ENCODE peak calls at places on chromosome 11, in seven cellular contexts. One of them, this sample, is unnamed.

GRCh38 chr11:65498042-65498726 is 661 bp upstream of the MALAT1 start:
- DNase-seq in activated T-cell treated with anti-CD3 and anti-CD28 coated beads, Interleukin-2, amount 50 U/mL, for 72 hours: peak
- DNase-seq in SW 1271: no peak
- DNase-seq in GM23338: peak
- DNase-seq in islet precursor cell: no peak
- DNase-seq in AG20443: no peak
- DNase-seq in IMR-90: peak
- DNase-seq in this sample: peak

GRCh38 chr11:77473001-77473800 is 693 bp downstream of the PAK1 start:
- DNase-seq in AG20443: peak
- DNase-seq in islet precursor cell: peak
- DNase-seq in GM23338: peak
- DNase-seq in IMR-90: no peak
- DNase-seq in SW 1271: peak
- DNase-seq in activated T-cell treated with anti-CD3 and anti-CD28 coated beads, Interleukin-2, amount 50 U/mL, for 72 hours: peak
- DNase-seq in this sample: peak

GRCh38 chr11:68327586-68328370 is 15.4 kb downstream of the LRP5 start:
- DNase-seq in AG20443: no peak
- DNase-seq in islet precursor cell: no peak
- DNase-seq in IMR-90: no peak
- DNase-seq in GM23338: no peak
- DNase-seq in SW 1271: no peak
- DNase-seq in activated T-cell treated with anti-CD3 and anti-CD28 coated beads, Interleukin-2, amount 50 U/mL, for 72 hours: no peak
- DNase-seq in this sample: no peak

GRCh38 chr11:103662880-103663279 is 373.6 kb upstream of the DDI1 start:
- DNase-seq in AG20443: no peak
- DNase-seq in islet precursor cell: no peak
- DNase-seq in GM23338: no peak
- DNase-seq in IMR-90: peak
- DNase-seq in activated T-cell treated with anti-CD3 and anti-CD28 coated beads, Interleukin-2, amount 50 U/mL, for 72 hours: no peak
- DNase-seq in SW 1271: no peak
- DNase-seq in this sample: no peak

GRCh38 chr11:1290052-1291040 is 19.1 kb downstream of the TOLLIP start:
- DNase-seq in AG20443: no peak
- DNase-seq in activated T-cell treated with anti-CD3 and anti-CD28 coated beads, Interleukin-2, amount 50 U/mL, for 72 hours: no peak
- DNase-seq in SW 1271: no peak
- DNase-seq in islet precursor cell: no peak
- DNase-seq in IMR-90: no peak
- DNase-seq in GM23338: no peak
- DNase-seq in this sample: no peak

GRCh38 chr11:80188228-80188627 is 747.4 kb upstream of the TENM4 start:
- DNase-seq in AG20443: no peak
- DNase-seq in GM23338: peak
- DNase-seq in IMR-90: no peak
- DNase-seq in islet precursor cell: peak
- DNase-seq in activated T-cell treated with anti-CD3 and anti-CD28 coated beads, Interleukin-2, amount 50 U/mL, for 72 hours: no peak
- DNase-seq in SW 1271: no peak
- DNase-seq in this sample: peak

GRCh38 chr11:13280323-13280722 is 2.7 kb downstream of the BMAL1 start:
- DNase-seq in AG20443: no peak
- DNase-seq in GM23338: no peak
- DNase-seq in SW 1271: no peak
- DNase-seq in IMR-90: no peak
- DNase-seq in islet precursor cell: no peak
- DNase-seq in activated T-cell treated with anti-CD3 and anti-CD28 coated beads, Interleukin-2, amount 50 U/mL, for 72 hours: no peak
- DNase-seq in this sample: no peak

GRCh38 chr11:118209037-118209436 is 15.8 kb downstream of the JAML start:
- DNase-seq in GM23338: no peak
- DNase-seq in islet precursor cell: peak
- DNase-seq in IMR-90: no peak
- DNase-seq in SW 1271: no peak
- DNase-seq in activated T-cell treated with anti-CD3 and anti-CD28 coated beads, Interleukin-2, amount 50 U/mL, for 72 hours: no peak
- DNase-seq in AG20443: no peak
- DNase-seq in this sample: no peak

GRCh38 chr11:110355011-110355744 is 58.8 kb upstream of the RDX start:
- DNase-seq in GM23338: peak
- DNase-seq in islet precursor cell: peak
- DNase-seq in AG20443: no peak
- DNase-seq in IMR-90: no peak
- DNase-seq in activated T-cell treated with anti-CD3 and anti-CD28 coated beads, Interleukin-2, amount 50 U/mL, for 72 hours: no peak
- DNase-seq in SW 1271: no peak
- DNase-seq in this sample: peak

GRCh38 chr11:2995091-2995561 is 3.0 kb upstream of the NAP1L4 start:
- DNase-seq in AG20443: peak
- DNase-seq in IMR-90: no peak
- DNase-seq in SW 1271: no peak
- DNase-seq in islet precursor cell: peak
- DNase-seq in GM23338: peak
- DNase-seq in activated T-cell treated with anti-CD3 and anti-CD28 coated beads, Interleukin-2, amount 50 U/mL, for 72 hours: no peak
- DNase-seq in this sample: no peak

GRCh38 chr11:8352852-8353505 is 89.3 kb upstream of the LMO1 start:
- DNase-seq in SW 1271: no peak
- DNase-seq in activated T-cell treated with anti-CD3 and anti-CD28 coated beads, Interleukin-2, amount 50 U/mL, for 72 hours: no peak
- DNase-seq in islet precursor cell: no peak
- DNase-seq in IMR-90: no peak
- DNase-seq in AG20443: no peak
- DNase-seq in GM23338: no peak
- DNase-seq in this sample: no peak

GRCh38 chr11:19232910-19233503 is 7.7 kb downstream of the E2F8 start:
- DNase-seq in GM23338: no peak
- DNase-seq in islet precursor cell: peak
- DNase-seq in IMR-90: peak
- DNase-seq in activated T-cell treated with anti-CD3 and anti-CD28 coated beads, Interleukin-2, amount 50 U/mL, for 72 hours: no peak
- DNase-seq in AG20443: peak
- DNase-seq in SW 1271: peak
- DNase-seq in this sample: no peak

GRCh38 chr11:116190206-116190605 is 582.6 kb downstream of the BUD13 start:
- DNase-seq in GM23338: no peak
- DNase-seq in activated T-cell treated with anti-CD3 and anti-CD28 coated beads, Interleukin-2, amount 50 U/mL, for 72 hours: no peak
- DNase-seq in IMR-90: no peak
- DNase-seq in islet precursor cell: no peak
- DNase-seq in AG20443: no peak
- DNase-seq in SW 1271: no peak
- DNase-seq in this sample: no peak

GRCh38 chr11:59356561-59356960 is 2.1 kb upstream of the OR5AN1 start:
- DNase-seq in activated T-cell treated with anti-CD3 and anti-CD28 coated beads, Interleukin-2, amount 50 U/mL, for 72 hours: no peak
- DNase-seq in AG20443: no peak
- DNase-seq in islet precursor cell: no peak
- DNase-seq in GM23338: no peak
- DNase-seq in SW 1271: no peak
- DNase-seq in IMR-90: no peak
- DNase-seq in this sample: no peak

GRCh38 chr11:70670684-70671034 is 272.3 kb downstream of the CTTN start:
- DNase-seq in islet precursor cell: no peak
- DNase-seq in IMR-90: no peak
- DNase-seq in AG20443: no peak
- DNase-seq in SW 1271: no peak
- DNase-seq in activated T-cell treated with anti-CD3 and anti-CD28 coated beads, Interleukin-2, amount 50 U/mL, for 72 hours: no peak
- DNase-seq in GM23338: no peak
- DNase-seq in this sample: no peak

GRCh38 chr11:76208438-76208828 is 2.1 kb upstream of the WNT11 start:
- DNase-seq in activated T-cell treated with anti-CD3 and anti-CD28 coated beads, Interleukin-2, amount 50 U/mL, for 72 hours: no peak
- DNase-seq in IMR-90: no peak
- DNase-seq in islet precursor cell: no peak
- DNase-seq in SW 1271: no peak
- DNase-seq in GM23338: no peak
- DNase-seq in AG20443: no peak
- DNase-seq in this sample: no peak

This sample was measured in ELF-1.